ENCODE peak calls at places on chromosome 18, in four cellular contexts. G is right lobe of liver, A is ovary, L is IMR-90. Y is an unnamed sample.

GRCh38 chr18:32383040-32383819 is 87.5 kb downstream of the GAREM1 start:
- DNase-seq in A (no peak), G (no peak), L (peak; percentile 98), Y (no peak)

GRCh38 chr18:74496508-74497307 is 545 bp downstream of the CNDP2 start:
- DNase-seq in A (peak; percentile 69), L (peak; percentile 42), G (peak; percentile 77), Y (peak; percentile 81)

GRCh38 chr18:7255643-7256042 is 24.8 kb downstream of the LRRC30 start:
- DNase-seq in L (no peak), A (no peak), G (no peak), Y (no peak)

GRCh38 chr18:46362533-46362932 is 258.3 kb downstream of the HAUS1 start:
- DNase-seq in L (no peak), A (no peak), G (no peak), Y (no peak)

GRCh38 chr18:8489761-8490160 is 119.5 kb upstream of the RAB12 start:
- DNase-seq in A (no peak), G (no peak), L (no peak), Y (no peak)

GRCh38 chr18:3383381-3383915 is 66.5 kb upstream of the TGIF1 start:
- DNase-seq in A (no peak), G (no peak), L (no peak), Y (no peak)

GRCh38 chr18:78080081-78080480 is 830.4 kb downstream of the GALR1 start:
- DNase-seq in A (no peak), L (no peak), G (no peak), Y (no peak)

GRCh38 chr18:55343396-55344073 is 244.5 kb downstream of the TCF4 start:
- DNase-seq in G (no peak), A (no peak), L (peak; percentile 64), Y (peak; percentile 50)

GRCh38 chr18:13813271-13813849 is 10.6 kb upstream of the MC5R start:
- DNase-seq in L (peak; percentile 51), G (peak; percentile 65), A (no peak), Y (peak; percentile 70)

GRCh38 chr18:3283908-3284307 is 22.0 kb downstream of the MYL12B start:
- DNase-seq in L (no peak), A (no peak), G (no peak), Y (no peak)

GRCh38 chr18:78974115-78974740 is 5.4 kb upstream of the SALL3 start:
- DNase-seq in A (no peak), L (no peak), G (no peak), Y (no peak)

GRCh38 chr18:22468554-22468891 is 50.8 kb upstream of the CTAGE1 start:
- DNase-seq in A (no peak), L (no peak), G (no peak), Y (no peak)

GRCh38 chr18:44090453-44090852 is 590.2 kb upstream of the SETBP1 start:
- DNase-seq in A (no peak), G (no peak), L (no peak), Y (no peak)

GRCh38 chr18:7617738-7618422 is 50.8 kb downstream of the PTPRM start:
- DNase-seq in G (peak; percentile 82), A (peak; percentile 43), L (peak; percentile 70), Y (no peak)

GRCh38 chr18:34003687-34004086 is 221.0 kb downstream of the NOL4 start:
- DNase-seq in L (no peak), G (no peak), A (no peak), Y (no peak)

GRCh38 chr18:48728204-48728833 is 189.5 kb downstream of the CTIF start:
- DNase-seq in A (no peak), L (peak; percentile 99), G (no peak), Y (no peak)

GRCh38 chr18:67805261-67805660 is 288.7 kb upstream of the DSEL start:
- DNase-seq in L (no peak), A (no peak), G (no peak), Y (peak; percentile 5)

GRCh38 chr18:78073275-78073674 is 823.6 kb downstream of the GALR1 start:
- DNase-seq in A (no peak), G (no peak), L (no peak), Y (no peak)

GRCh38 chr18:63725682-63726480 is 23.1 kb downstream of the SERPINB11 start:
- DNase-seq in A (no peak), G (no peak), L (no peak), Y (no peak)

GRCh38 chr18:77512152-77512551 is 262.5 kb downstream of the GALR1 start:
- DNase-seq in G (no peak), A (no peak), L (no peak), Y (no peak)

GRCh38 chr18:63850010-63850409 is 37.5 kb upstream of the SERPINB2 start:
- DNase-seq in L (peak; percentile 31), G (no peak), A (no peak), Y (peak; percentile 14)

GRCh38 chr18:64333584-64333983 is 184.7 kb upstream of the LINC00305 start:
- DNase-seq in A (no peak), G (no peak), L (no peak), Y (no peak)

GRCh38 chr18:40402052-40402451 is 1553.0 kb upstream of the PIK3C3 start:
- DNase-seq in A (no peak), G (no peak), L (no peak), Y (no peak)

GRCh38 chr18:37483221-37483971 is 82.2 kb downstream of the CELF4 start:
- DNase-seq in G (no peak), A (no peak), L (peak; percentile 25), Y (peak; percentile 22)

GRCh38 chr18:67475673-67476072 is 40.8 kb downstream of the DSEL start:
- DNase-seq in L (peak; percentile 57), A (no peak), G (no peak), Y (no peak)

DNA sequence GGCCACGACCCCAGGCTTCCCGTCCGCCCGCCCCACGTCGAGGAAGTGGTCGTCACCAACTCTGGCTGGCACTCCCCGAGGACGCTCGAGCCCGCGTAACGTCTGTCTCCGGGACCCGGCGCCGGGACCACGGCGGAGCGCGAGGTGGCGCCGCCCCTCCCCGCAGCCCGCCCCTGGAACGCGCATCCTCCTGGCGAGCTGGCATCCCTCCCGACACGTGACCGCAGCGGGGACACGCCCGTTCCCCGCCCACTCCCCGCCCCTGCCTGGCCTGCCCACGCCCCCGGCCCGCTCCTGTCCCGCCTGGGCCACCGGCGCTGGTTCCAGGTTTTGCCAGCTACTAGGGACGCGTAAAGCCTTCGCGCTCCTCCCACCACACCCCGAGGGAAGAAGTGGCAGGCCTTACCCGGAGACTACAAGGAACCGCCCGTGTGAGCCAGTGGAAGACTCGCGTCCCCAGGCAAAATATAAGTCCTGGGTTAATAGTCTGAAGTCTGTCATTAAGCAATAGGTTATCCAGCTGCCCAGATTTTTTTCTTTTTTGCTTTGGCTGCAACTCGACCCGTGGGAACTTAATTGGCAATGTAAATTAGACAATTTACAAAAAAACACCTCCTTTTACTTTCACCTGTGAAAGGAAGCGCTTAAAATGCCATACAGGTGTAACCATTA is at the start of gene OSBPL1A:
- DNase-seq in A (peak; percentile 89), L (peak; percentile 85), G (peak; percentile 96), Y (peak; percentile 96)
- TF ChIP-seq POLR2A in A (no peak), L (peak; percentile 59), G (peak; percentile 77), Y (no peak)

GRCh38 chr18:30940952-30941539 is 101.5 kb downstream of the DSC3 start:
- DNase-seq in G (no peak), A (no peak), L (no peak), Y (no peak)
- TF ChIP-seq POLR2A in G (no peak), A (no peak), L (no peak), Y (no peak)

GRCh38 chr18:58535340-58536186 is 93.3 kb downstream of the ALPK2 start:
- DNase-seq in A (no peak), L (peak; percentile 22), G (no peak), Y (no peak)
- TF ChIP-seq POLR2A in A (no peak), L (no peak), G (no peak), Y (no peak)

DNA sequence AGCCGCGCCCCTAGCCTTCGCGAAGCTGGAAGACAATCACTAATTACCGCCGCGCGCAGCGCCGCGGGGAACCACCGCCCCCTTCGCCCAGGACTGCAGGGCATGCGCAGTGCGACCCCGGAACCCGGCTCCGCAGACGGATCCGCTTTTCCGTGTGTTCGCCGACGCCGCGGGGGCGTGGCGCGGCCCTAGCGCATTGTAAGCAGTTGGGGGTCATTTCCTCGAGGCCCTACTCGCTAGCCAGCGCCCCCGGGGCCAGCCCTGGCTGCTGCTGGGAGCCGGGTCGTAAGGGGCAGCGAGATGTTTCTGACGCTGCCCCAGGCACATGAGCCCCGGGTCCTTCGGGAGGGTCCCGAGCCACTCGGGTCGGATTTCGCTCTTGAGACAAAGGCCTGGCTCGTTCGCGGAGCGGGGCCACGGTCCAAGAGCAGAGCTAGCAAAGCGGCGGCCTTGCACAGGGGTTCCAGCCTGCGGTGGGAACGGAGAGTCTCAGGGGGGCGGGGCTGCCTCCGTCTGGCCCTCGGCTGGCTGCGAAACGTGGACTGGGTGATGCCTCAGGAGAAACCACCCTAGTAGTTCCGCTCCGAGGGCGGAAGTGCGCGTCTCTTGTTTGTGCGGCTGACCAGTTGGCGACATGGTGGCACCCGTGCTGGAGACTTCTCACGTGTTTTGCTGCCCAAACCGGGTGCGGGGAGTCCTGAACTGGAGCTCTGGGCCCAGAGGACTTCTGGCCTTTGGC is at the start of the genes ELP2 and SLC39A6:
- DNase-seq in L (peak; percentile 93), G (peak; percentile 98), A (peak; percentile 96), Y (peak; percentile 99)
- TF ChIP-seq POLR2A in L (peak; percentile 69), G (no peak), A (peak; percentile 67), Y (peak; percentile 81)

GRCh38 chr18:61893971-61894750 is 1.4 kb upstream of the RNF152 start:
- DNase-seq in L (peak; percentile 64), G (peak; percentile 93), A (peak; percentile 81), Y (peak; percentile 74)
- TF ChIP-seq POLR2A in L (peak; percentile 76), G (peak; percentile 94), A (peak; percentile 33), Y (no peak)

DNA sequence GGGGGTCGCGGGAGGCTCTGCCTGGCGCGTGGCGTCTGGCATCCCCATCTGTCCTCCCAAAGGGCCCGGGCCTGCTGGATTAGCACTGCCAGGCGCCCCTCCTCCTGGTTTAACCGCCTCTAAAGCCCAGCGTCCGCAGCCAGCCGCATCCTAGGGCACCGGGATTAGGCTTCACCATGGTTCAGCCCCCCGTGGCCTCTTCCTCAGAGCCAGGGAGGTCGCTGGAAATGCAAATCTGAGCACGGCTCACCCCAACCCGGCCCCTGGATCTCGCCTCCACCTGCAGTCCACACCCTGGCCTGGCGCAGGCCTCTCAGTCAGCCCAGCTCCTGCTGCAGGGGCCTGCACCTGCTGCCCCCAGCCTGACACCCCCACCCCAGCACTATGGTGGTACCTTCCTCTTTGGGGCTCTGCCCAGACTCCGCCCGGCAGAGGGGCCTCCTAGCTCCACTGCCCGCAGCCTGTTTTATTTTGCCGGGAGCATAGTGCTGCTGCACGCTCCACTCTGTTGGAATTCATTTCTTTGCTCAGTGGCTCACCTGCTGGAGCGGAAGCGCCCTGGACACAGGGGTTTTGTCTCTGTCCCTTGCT is 13.2 kb downstream of the PRELID3A start:
- DNase-seq in L (no peak), A (peak; percentile 52), G (no peak), Y (no peak)
- TF ChIP-seq POLR2A in L (no peak), A (no peak), G (no peak), Y (no peak)

Y was measured in erythroblast.